ENCODE peak calls at places on chromosomes 13 and 19, in four cellular contexts. One of them, this sample, is unnamed.

GRCh38 chr13:85497652-85498051 is 301.6 kb downstream of the SLITRK6 start:
- DNase-seq in K562: no peak
- DNase-seq in WTC11: no peak
- DNase-seq in HepG2: no peak
- DNase-seq in this sample: peak; percentile 48

GRCh38 chr13:107585466-107585865 is 629.9 kb downstream of the LIG4 start:
- DNase-seq in HepG2: no peak
- DNase-seq in K562: no peak
- DNase-seq in WTC11: no peak
- DNase-seq in this sample: no peak

GRCh38 chr19:12995596-12996541 is 594 bp downstream of the NFIX start:
- DNase-seq in WTC11: no peak
- DNase-seq in HepG2: no peak
- DNase-seq in K562: peak; percentile 92
- DNase-seq in this sample: no peak

GRCh38 chr13:64272681-64273080 is 2857.0 kb upstream of the PCDH20 start:
- DNase-seq in HepG2: no peak
- DNase-seq in K562: no peak
- DNase-seq in WTC11: no peak
- DNase-seq in this sample: no peak

GRCh38 chr13:112776354-112776753 is 86.5 kb downstream of the ATP11A start:
- DNase-seq in HepG2: no peak
- DNase-seq in K562: no peak
- DNase-seq in WTC11: no peak
- DNase-seq in this sample: no peak

GRCh38 chr13:92103673-92104296 is 705.4 kb downstream of the GPC5 start:
- DNase-seq in K562: no peak
- DNase-seq in HepG2: no peak
- DNase-seq in WTC11: no peak
- DNase-seq in this sample: no peak

GRCh38 chr13:30493670-30494381 is 28.1 kb upstream of the HMGB1 start:
- DNase-seq in K562: no peak
- DNase-seq in HepG2: no peak
- DNase-seq in WTC11: no peak
- DNase-seq in this sample: no peak

GRCh38 chr13:108919036-108919907 is 289.9 kb downstream of the MYO16 start:
- DNase-seq in WTC11: no peak
- DNase-seq in HepG2: no peak
- DNase-seq in K562: no peak
- DNase-seq in this sample: peak; percentile 53

GRCh38 chr13:44116562-44117315 is 237.0 kb downstream of the LACC1 start:
- DNase-seq in K562: no peak
- DNase-seq in HepG2: no peak
- DNase-seq in WTC11: no peak
- DNase-seq in this sample: no peak

GRCh38 chr19:53782698-53783097 is 41.4 kb downstream of the NLRP12 start:
- DNase-seq in HepG2: no peak
- DNase-seq in WTC11: peak; percentile 26
- DNase-seq in K562: no peak
- DNase-seq in this sample: no peak

GRCh38 chr13:27924529-27925141 is 4.8 kb downstream of the PDX1 start:
- DNase-seq in WTC11: peak; percentile 30
- DNase-seq in HepG2: no peak
- DNase-seq in K562: no peak
- DNase-seq in this sample: no peak

GRCh38 chr13:77415253-77416127 is 88.6 kb upstream of the MYCBP2 start:
- DNase-seq in WTC11: no peak
- DNase-seq in K562: no peak
- DNase-seq in HepG2: no peak
- DNase-seq in this sample: no peak

GRCh38 chr13:30872685-30873443 is 33.2 kb upstream of the MEDAG start:
- DNase-seq in WTC11: peak; percentile 51
- DNase-seq in K562: no peak
- DNase-seq in HepG2: peak; percentile 26
- DNase-seq in this sample: no peak

GRCh38 chr13:76289558-76289957 is 596.6 kb downstream of the KCTD12 start:
- DNase-seq in WTC11: no peak
- DNase-seq in HepG2: no peak
- DNase-seq in K562: no peak
- DNase-seq in this sample: no peak

GRCh38 chr19:14361824-14362223 is 19.4 kb upstream of the ADGRE5 start:
- DNase-seq in K562: peak; percentile 48
- DNase-seq in HepG2: no peak
- DNase-seq in WTC11: peak; percentile 63
- DNase-seq in this sample: no peak

GRCh38 chr19:46574533-46574932 is 26.6 kb upstream of the CALM3 start:
- DNase-seq in K562: no peak
- DNase-seq in WTC11: no peak
- DNase-seq in HepG2: no peak
- DNase-seq in this sample: no peak
- TF ChIP-seq MAX in K562: no peak
- TF ChIP-seq MAX in WTC11: no peak
- TF ChIP-seq MAX in HepG2: no peak
- TF ChIP-seq MAX in this sample: no peak

GRCh38 chr19:47273313-47274070 is 1.2 kb upstream of the INAFM1 start:
- DNase-seq in K562: peak; percentile 86
- DNase-seq in WTC11: peak; percentile 93
- DNase-seq in HepG2: peak; percentile 84
- DNase-seq in this sample: peak; percentile 96
- TF ChIP-seq NR3C1 in K562: no peak
- TF ChIP-seq NR3C1 in WTC11: no peak
- TF ChIP-seq NR3C1 in HepG2: no peak
- TF ChIP-seq NR3C1 in this sample: no peak

DNA sequence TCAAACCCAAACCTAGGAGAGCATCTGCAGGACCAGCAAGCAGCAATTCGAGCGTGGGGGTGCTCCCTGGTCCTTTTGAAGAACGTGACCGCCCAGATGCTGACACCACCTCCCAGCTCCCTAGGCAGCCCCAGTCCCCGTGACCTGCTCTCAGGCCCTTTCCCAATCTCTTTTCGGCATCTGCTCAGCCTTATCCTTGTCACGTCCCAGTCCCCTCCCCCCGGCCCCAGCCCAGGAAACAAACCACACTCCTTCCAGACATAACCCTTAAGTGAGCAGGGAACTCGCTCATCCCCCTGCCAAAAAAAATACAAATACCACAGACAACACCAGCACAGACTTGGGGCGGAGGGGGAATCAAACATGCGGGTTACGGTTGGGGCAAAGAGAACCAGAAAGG is 3.3 kb downstream of the MLLT1 start:
- DNase-seq in K562: peak; percentile 75
- DNase-seq in HepG2: no peak
- DNase-seq in WTC11: no peak
- DNase-seq in this sample: no peak
- TF ChIP-seq MAX in K562: no peak
- TF ChIP-seq MAX in HepG2: no peak
- TF ChIP-seq MAX in WTC11: no peak
- TF ChIP-seq MAX in this sample: no peak

DNA sequence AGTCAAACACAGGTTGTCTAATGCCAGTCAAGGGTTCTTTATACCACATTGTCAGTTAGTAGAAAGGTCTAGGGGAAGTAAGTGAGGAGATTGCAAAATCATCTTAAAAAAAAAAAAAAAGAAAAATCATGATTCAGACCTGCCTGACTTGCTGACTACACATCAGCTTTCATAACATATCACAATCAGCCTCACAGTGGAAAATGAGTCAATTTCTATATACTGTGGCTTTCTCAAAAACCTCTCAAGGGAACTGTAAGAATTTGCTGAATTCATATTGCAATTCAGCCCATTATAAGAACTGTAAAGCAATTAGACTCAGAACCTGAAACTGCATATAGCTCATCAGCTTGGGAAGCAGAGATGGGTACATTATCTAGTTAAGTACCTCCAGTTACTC is 75.3 kb upstream of the GPC6 start:
- DNase-seq in K562: no peak
- DNase-seq in WTC11: no peak
- DNase-seq in HepG2: no peak
- DNase-seq in this sample: no peak
- TF ChIP-seq NR3C1 in K562: no peak
- TF ChIP-seq NR3C1 in WTC11: no peak
- TF ChIP-seq NR3C1 in HepG2: no peak
- TF ChIP-seq NR3C1 in this sample: no peak

GRCh38 chr19:7790416-7790815 is 27.4 kb downstream of the CLEC4M start:
- DNase-seq in WTC11: no peak
- DNase-seq in K562: no peak
- DNase-seq in HepG2: no peak
- DNase-seq in this sample: no peak
- TF ChIP-seq MAX in WTC11: no peak
- TF ChIP-seq MAX in K562: no peak
- TF ChIP-seq MAX in HepG2: no peak
- TF ChIP-seq MAX in this sample: no peak

GRCh38 chr19:33134571-33135041 is 2.7 kb downstream of the WDR88 start:
- DNase-seq in K562: no peak
- DNase-seq in WTC11: peak; percentile 65
- DNase-seq in HepG2: no peak
- DNase-seq in this sample: no peak
- TF ChIP-seq NR3C1 in K562: no peak
- TF ChIP-seq NR3C1 in WTC11: no peak
- TF ChIP-seq NR3C1 in HepG2: no peak
- TF ChIP-seq NR3C1 in this sample: no peak

GRCh38 chr13:20016649-20017364 is 58.3 kb downstream of the ZMYM2 start:
- DNase-seq in HepG2: no peak
- DNase-seq in WTC11: no peak
- DNase-seq in K562: no peak
- DNase-seq in this sample: no peak

GRCh38 chr13:20019033-20019432 is 60.5 kb downstream of the ZMYM2 start:
- DNase-seq in K562: no peak
- DNase-seq in HepG2: no peak
- DNase-seq in WTC11: no peak
- DNase-seq in this sample: no peak

GRCh38 chr13:20017365-20017711 is 58.8 kb downstream of the ZMYM2 start:
- DNase-seq in WTC11: no peak
- DNase-seq in HepG2: no peak
- DNase-seq in K562: no peak
- DNase-seq in this sample: no peak

GRCh38 chr13:20015763-20016162 is 57.2 kb downstream of the ZMYM2 start:
- DNase-seq in WTC11: no peak
- DNase-seq in K562: no peak
- DNase-seq in HepG2: no peak
- DNase-seq in this sample: no peak
- TF ChIP-seq MAX in WTC11: no peak
- TF ChIP-seq MAX in K562: no peak
- TF ChIP-seq MAX in HepG2: no peak
- TF ChIP-seq MAX in this sample: no peak

This sample was measured in A549.